ENCODE peak calls at places on chromosomes 6 and 20, in six cellular contexts. B is COR-L47; D is fibroblast of pulmonary artery; V is ascending aorta; N is stimulated activated CD4-positive, alpha-beta T cell treated with anti-CD3 and anti-CD28 coated beads, Interleukin-4, amount 100 ng/mL, for 24 hours; G is IMR-90. R is an unnamed sample.

GRCh38 chr6:11780097-11780428 is 1.5 kb upstream of the ADTRP start:
- DNase-seq in G (no peak), D (no peak), V (no peak), B (no peak), N (no peak), R (no peak)

GRCh38 chr6:130676773-130677144 is 150.4 kb upstream of the SMLR1 start:
- DNase-seq in B (no peak), V (no peak), D (no peak), N (no peak), G (no peak), R (no peak)

GRCh38 chr6:165987483-165988305 is 180.0 kb downstream of the TBXT start:
- DNase-seq in N (no peak), B (no peak), V (peak; percentile 78), D (peak; percentile 98), G (peak; percentile 98), R (no peak)

GRCh38 chr20:46550441-46550840 is at the start of gene OCSTAMP:
- DNase-seq in G (no peak), B (no peak), D (no peak), V (no peak), N (no peak), R (no peak)

GRCh38 chr6:169567809-169568208 is 134.0 kb downstream of the WDR27 start:
- DNase-seq in N (no peak), G (no peak), B (no peak), V (no peak), D (no peak), R (no peak)

GRCh38 chr6:6003334-6004146 is 3.2 kb downstream of the NRN1 start:
- DNase-seq in V (no peak), B (no peak), N (no peak), D (no peak), G (no peak), R (peak; percentile 50)

GRCh38 chr20:11459090-11459877 is 458.4 kb upstream of the BTBD3 start:
- DNase-seq in D (peak; percentile 4), G (peak; percentile 52), V (no peak), B (no peak), N (no peak), R (no peak)

GRCh38 chr6:132298344-132298949 is 102.8 kb downstream of the MOXD1 start:
- DNase-seq in V (peak; percentile 65), G (peak; percentile 62), D (peak; percentile 73), B (peak; percentile 7), N (peak; percentile 35), R (peak; percentile 17)

GRCh38 chr6:122995930-122996796 is at the start of gene CLVS2:
- DNase-seq in G (no peak), N (no peak), V (no peak), B (peak; percentile 25), D (peak; percentile 34), R (no peak)

GRCh38 chr6:148779142-148779562 is 32.3 kb downstream of the UST start:
- DNase-seq in N (no peak), G (peak; percentile 18), B (no peak), V (no peak), D (peak; percentile 91), R (no peak)

GRCh38 chr6:125170376-125170775 is 16.8 kb downstream of the TPD52L1 start:
- DNase-seq in G (peak; percentile 59), V (no peak), B (no peak), D (peak; percentile 35), N (no peak), R (no peak)

GRCh38 chr6:36113049-36113448 is 17.3 kb upstream of the MAPK13 start:
- DNase-seq in N (no peak), B (no peak), G (no peak), V (no peak), D (no peak), R (no peak)

GRCh38 chr6:105536961-105537360 is 134.1 kb upstream of the PREP start:
- DNase-seq in V (no peak), D (no peak), N (no peak), B (no peak), G (no peak), R (no peak)

GRCh38 chr6:38143191-38144154 is 323.9 kb downstream of the ZFAND3 start:
- DNase-seq in B (no peak), N (no peak), D (no peak), G (no peak), V (no peak), R (no peak)

GRCh38 chr20:35772563-35773058 is 796 bp downstream of the PHF20 start:
- DNase-seq in N (no peak), G (no peak), B (no peak), V (no peak), D (no peak), R (peak; percentile 15)

GRCh38 chr6:5930143-5930770 is 76.5 kb downstream of the NRN1 start:
- DNase-seq in N (no peak), B (no peak), D (no peak), G (no peak), V (no peak), R (no peak)

GRCh38 chr20:59020938-59021551 is 1.8 kb downstream of the TUBB1 start:
- DNase-seq in B (no peak), V (no peak), G (peak; percentile 56), D (peak; percentile 59), N (no peak), R (no peak)

GRCh38 chr20:37873909-37874308 is 29.0 kb upstream of the VSTM2L start:
- DNase-seq in N (no peak), B (no peak), G (no peak), V (no peak), D (no peak), R (no peak)

R was measured in naive thymus-derived CD8-positive, alpha-beta T cell.